ENCODE peak calls at places on chromosomes 6 and 20, in ten cellular contexts. H is lower lobe of right lung; C is effector memory CD4-positive, alpha-beta T cell; O is fibroblast of lung; W is H1; K is brain microvascular endothelial cell; Z is dorsolateral prefrontal cortex; T is psoas muscle; D is right atrium auricular region; I is GM23338. R is an unnamed sample.

GRCh38 chr6:6661684-6662083 is 73.2 kb downstream of the LY86 start:
- DNase-seq in I (no peak), O (peak), W (no peak), C (no peak), H (no peak), Z (peak), D (peak), K (peak), T (no peak), R (no peak)

GRCh38 chr20:63441136-63441776 is 31.2 kb downstream of the KCNQ2 start:
- DNase-seq in Z (no peak), I (no peak), K (no peak), W (no peak), O (no peak), T (no peak), H (no peak), C (no peak), D (no peak), R (peak)

GRCh38 chr6:47729019-47729418 is 30.6 kb downstream of the ADGRF4 start:
- DNase-seq in O (no peak), D (no peak), K (no peak), W (no peak), Z (no peak), I (no peak), T (no peak), C (no peak), H (no peak), R (no peak)

GRCh38 chr6:107545761-107546160 is 55.8 kb downstream of the SOBP start:
- DNase-seq in K (no peak), O (no peak), W (no peak), T (no peak), I (no peak), C (no peak), H (no peak), D (no peak), Z (no peak), R (no peak)

GRCh38 chr6:167552961-167553360 is 228.1 kb downstream of the TTLL2 start:
- DNase-seq in I (no peak), O (no peak), H (no peak), W (no peak), T (no peak), D (no peak), K (no peak), C (no peak), Z (no peak), R (no peak)

GRCh38 chr6:158863646-158864045 is 44.5 kb upstream of the EZR start:
- DNase-seq in O (no peak), K (peak), I (no peak), W (no peak), D (no peak), H (no peak), T (no peak), Z (no peak), C (no peak), R (no peak)

GRCh38 chr6:144310761-144311160 is 25.6 kb downstream of the UTRN start:
- DNase-seq in W (no peak), I (no peak), D (no peak), H (no peak), K (no peak), C (no peak), T (no peak), O (no peak), Z (no peak), R (no peak)

GRCh38 chr6:113909224-113909856 is 52.2 kb downstream of the MARCKS start:
- DNase-seq in K (peak), Z (peak), T (no peak), D (no peak), O (peak), C (no peak), H (no peak), W (no peak), I (peak), R (no peak)

GRCh38 chr6:10558575-10558974 is 37.4 kb downstream of the GCNT2 start:
- DNase-seq in C (no peak), Z (peak), D (no peak), I (peak), T (no peak), H (no peak), K (no peak), W (no peak), O (no peak), R (no peak)

GRCh38 chr6:116475151-116475550 is 14.0 kb downstream of the CALHM6 start:
- DNase-seq in O (no peak), W (no peak), D (no peak), I (no peak), Z (no peak), T (no peak), H (no peak), C (no peak), K (no peak), R (no peak)

GRCh38 chr6:44238687-44239350 is 8.1 kb upstream of the HSP90AB1 start:
- DNase-seq in K (no peak), C (no peak), Z (no peak), T (no peak), H (no peak), D (no peak), I (no peak), O (no peak), W (no peak), R (no peak)
- H3K27ac ChIP-seq in K (no peak), C (no peak), Z (peak), T (peak), H (peak), D (peak), I (no peak), O (no peak), W (no peak), R (no peak)

GRCh38 chr20:35884541-35884865 is 69.8 kb downstream of the SCAND1 start:
- DNase-seq in O (no peak), D (no peak), Z (no peak), I (no peak), K (no peak), T (no peak), W (no peak), H (no peak), C (no peak), R (no peak)

GRCh38 chr20:35885212-35885611 is 69.1 kb downstream of the SCAND1 start:
- DNase-seq in D (no peak), T (no peak), W (no peak), Z (no peak), O (no peak), I (no peak), H (no peak), K (no peak), C (no peak), R (no peak)

GRCh38 chr20:35881676-35882075 is 72.6 kb downstream of the SCAND1 start:
- DNase-seq in O (no peak), Z (no peak), K (no peak), W (no peak), C (no peak), T (no peak), H (no peak), D (no peak), I (no peak), R (no peak)

GRCh38 chr20:35883341-35883777 is 70.9 kb downstream of the SCAND1 start:
- DNase-seq in D (no peak), W (no peak), Z (no peak), H (no peak), O (no peak), C (no peak), K (peak), I (no peak), T (no peak), R (no peak)

DNA sequence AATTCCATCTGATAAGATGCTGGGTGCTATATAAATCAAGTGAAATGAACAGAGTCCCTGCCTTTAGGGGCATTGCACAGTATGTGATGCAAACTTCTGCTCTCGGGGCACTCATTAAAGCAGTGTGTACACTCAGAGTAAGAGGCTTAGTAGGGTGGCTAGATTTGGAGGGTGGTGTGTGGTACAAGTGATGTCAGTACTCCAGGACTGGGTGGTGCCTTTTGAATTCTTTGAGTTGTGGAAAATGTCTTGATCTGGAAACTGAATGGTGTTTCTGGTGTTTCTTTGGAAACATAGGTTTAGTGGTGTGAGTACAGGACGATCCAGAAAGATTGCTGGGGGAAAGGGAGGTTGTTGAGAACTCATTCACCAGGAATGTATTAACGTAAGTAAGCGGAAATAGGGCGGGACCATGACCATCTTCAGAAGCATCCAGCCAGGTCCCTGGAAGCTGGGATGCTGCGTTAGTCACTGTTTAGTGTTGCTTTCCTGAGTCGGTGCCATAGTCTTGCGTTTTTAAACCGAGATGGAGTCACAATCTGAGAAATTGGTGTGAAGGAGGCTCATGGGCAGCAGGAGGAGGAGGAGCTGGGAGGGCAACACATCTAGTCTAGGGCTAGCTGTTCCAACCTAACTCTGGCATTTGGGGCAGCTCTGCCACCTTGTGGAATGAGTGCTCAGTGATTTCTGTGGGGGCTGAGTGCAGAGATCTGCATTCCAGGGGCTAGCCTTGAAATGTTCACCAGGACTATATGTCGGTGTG is 70.3 kb downstream of the SCAND1 start:
- DNase-seq in O (peak), H (peak), I (peak), T (peak), D (peak), K (peak), Z (peak), C (peak), W (peak), R (peak)
- H3K27ac ChIP-seq in O (peak), H (peak), I (peak), T (peak), D (peak), K (peak), Z (no peak), C (no peak), W (no peak), R (no peak)

DNA sequence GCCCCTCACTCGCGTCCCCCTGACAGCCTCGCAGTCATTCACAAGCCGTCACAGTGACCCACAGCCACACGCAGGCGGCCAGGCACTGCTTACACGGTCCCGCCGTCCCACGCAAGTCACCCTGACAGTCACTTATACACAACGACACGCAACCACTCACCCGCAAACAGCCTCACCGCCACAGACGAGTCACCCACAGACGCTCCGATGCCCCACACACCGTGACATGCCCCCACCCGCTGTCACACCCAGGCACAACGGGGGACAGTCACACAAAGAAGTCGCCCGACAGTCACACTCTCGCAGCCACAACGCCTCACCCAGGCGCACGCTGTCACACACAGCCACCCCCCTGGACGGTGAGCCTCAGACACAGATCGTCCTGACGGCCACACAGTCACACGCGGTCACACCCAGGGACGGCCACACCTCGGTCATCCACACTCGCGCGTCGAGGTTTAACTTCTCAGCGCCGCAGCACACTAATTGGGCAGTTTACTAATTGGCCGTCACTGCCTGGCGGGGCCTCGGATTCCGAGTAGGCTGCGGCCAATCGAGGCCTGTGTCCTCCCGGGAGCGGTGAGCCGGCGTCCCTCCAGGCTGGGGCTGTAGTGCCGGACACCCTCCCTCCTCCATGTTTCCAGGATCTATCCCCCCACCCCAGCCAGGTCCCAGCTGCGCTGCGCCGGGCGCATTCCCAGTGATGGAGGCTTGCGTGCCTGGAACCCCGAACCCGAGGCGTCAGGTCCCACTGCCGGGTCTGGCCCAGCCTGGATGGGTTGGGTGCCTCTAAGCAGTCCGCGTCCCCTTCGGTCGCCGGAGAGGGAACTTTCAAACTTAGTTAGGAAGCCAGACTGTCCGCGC is 789 bp downstream of the TOX2 start:
- DNase-seq in Z (no peak), I (peak), C (peak), T (no peak), D (no peak), O (peak), K (no peak), W (peak), H (no peak), R (peak)
- H3K27ac ChIP-seq in Z (no peak), I (no peak), C (no peak), T (no peak), D (no peak), O (peak), K (no peak), W (no peak), H (peak), R (no peak)

GRCh38 chr20:51584737-51585136 is 42.2 kb upstream of the NFATC2 start:
- DNase-seq in D (no peak), Z (no peak), H (no peak), K (no peak), C (no peak), W (no peak), O (no peak), I (no peak), T (no peak), R (no peak)
- H3K27ac ChIP-seq in D (no peak), Z (no peak), H (no peak), K (no peak), C (no peak), W (no peak), O (no peak), I (no peak), T (no peak), R (no peak)

GRCh38 chr20:22216984-22217383 is 367.4 kb downstream of the FOXA2 start:
- DNase-seq in K (no peak), D (no peak), O (no peak), T (no peak), W (no peak), Z (no peak), H (no peak), I (no peak), C (no peak), R (no peak)
- H3K27ac ChIP-seq in K (no peak), D (no peak), O (no peak), T (no peak), W (no peak), Z (no peak), H (no peak), I (no peak), C (no peak), R (no peak)

GRCh38 chr20:32521780-32522524 is 63.2 kb downstream of the NOL4L start:
- DNase-seq in W (peak), T (peak), K (peak), I (peak), O (peak), D (peak), H (peak), C (peak), Z (peak), R (peak)

GRCh38 chr20:32520927-32521203 is 64.3 kb downstream of the NOL4L start:
- DNase-seq in H (no peak), C (no peak), O (no peak), T (no peak), I (no peak), W (no peak), Z (no peak), D (no peak), K (no peak), R (no peak)

GRCh38 chr20:32523613-32524218 is 61.4 kb downstream of the NOL4L start:
- DNase-seq in O (no peak), C (no peak), H (peak), T (no peak), Z (no peak), K (no peak), I (no peak), D (no peak), W (no peak), R (no peak)

GRCh38 chr20:32522775-32523612 is 62.1 kb downstream of the NOL4L start:
- DNase-seq in T (no peak), I (no peak), W (no peak), Z (no peak), K (peak), D (no peak), H (peak), C (no peak), O (no peak), R (no peak)

GRCh38 chr20:32522525-32522774 is 62.7 kb downstream of the NOL4L start:
- DNase-seq in I (no peak), C (no peak), D (no peak), W (no peak), Z (no peak), T (no peak), H (peak), K (no peak), O (no peak), R (no peak)
- H3K27ac ChIP-seq in I (no peak), C (peak), D (no peak), W (no peak), Z (peak), T (no peak), H (no peak), K (no peak), O (no peak), R (no peak)

DNA sequence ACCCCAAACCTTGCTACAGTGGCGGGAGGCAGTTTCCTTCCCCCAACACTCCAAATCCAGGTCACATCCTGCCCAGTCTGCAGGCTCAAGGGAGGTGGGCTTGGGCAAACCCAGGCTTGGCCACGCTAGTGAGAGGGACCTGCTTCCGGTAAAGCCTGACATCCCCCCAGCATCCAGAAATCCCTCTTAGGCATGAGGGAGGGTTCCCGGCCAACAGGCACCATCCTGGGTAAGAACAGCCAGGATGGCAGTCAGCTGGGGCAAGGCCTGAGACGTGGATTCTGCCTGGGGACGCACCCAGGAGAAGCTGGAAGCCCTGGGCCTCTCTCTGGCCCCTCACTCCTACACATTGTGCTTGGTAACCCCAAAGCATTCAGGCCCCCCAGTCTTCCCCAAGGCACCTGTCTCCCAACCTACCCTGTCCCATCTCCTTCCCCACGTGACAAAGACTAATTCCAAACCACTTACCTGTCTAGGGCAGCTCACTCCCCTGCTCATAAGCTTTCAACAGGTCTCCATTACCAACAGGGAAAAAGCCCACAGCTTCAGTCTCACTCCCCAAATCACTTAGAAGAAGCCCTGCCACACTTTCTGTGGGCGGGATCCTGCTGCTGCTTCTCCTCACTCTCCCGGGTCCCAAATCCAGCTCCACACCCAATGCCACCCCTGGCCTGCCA is 2.1 kb downstream of the C20orf144 start:
- DNase-seq in K (no peak), C (no peak), I (peak), O (no peak), W (no peak), H (no peak), T (no peak), D (no peak), Z (no peak), R (no peak)
- H3K27ac ChIP-seq in K (peak), C (peak), I (peak), O (peak), W (peak), H (peak), T (peak), D (peak), Z (peak), R (peak)

GRCh38 chr6:125421853-125422252 is 120.1 kb upstream of the HDDC2 start:
- DNase-seq in O (no peak), Z (no peak), I (peak), T (peak), H (no peak), W (peak), K (peak), D (peak), C (no peak), R (no peak)

GRCh38 chr6:125423047-125423446 is 121.3 kb upstream of the HDDC2 start:
- DNase-seq in O (no peak), C (no peak), Z (no peak), T (no peak), K (no peak), I (no peak), H (no peak), D (no peak), W (no peak), R (no peak)
- H3K27ac ChIP-seq in O (no peak), C (no peak), Z (no peak), T (no peak), K (no peak), I (no peak), H (no peak), D (no peak), W (no peak), R (no peak)

DNA sequence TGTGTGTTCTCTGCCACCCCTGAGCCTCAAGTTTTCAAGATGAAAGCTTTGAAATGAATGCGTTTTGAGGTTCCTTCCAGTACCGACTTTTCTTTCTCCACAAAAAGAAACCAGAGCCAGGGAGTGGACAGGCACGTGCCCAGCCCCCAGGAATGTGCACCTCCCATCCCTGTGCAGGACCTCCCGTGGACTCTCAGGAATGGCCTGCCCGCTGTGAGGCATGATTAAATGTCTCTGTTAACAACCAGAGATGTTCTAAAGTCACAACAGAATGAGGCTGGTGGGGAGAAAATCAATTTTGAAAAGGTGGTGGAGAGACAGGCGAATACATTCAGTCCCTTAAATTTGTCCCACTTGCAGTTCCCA is 1.5 kb downstream of the TGM3 start:
- DNase-seq in Z (no peak), H (no peak), D (no peak), I (peak), C (no peak), T (no peak), K (no peak), W (no peak), O (no peak), R (no peak)
- H3K27ac ChIP-seq in Z (no peak), H (no peak), D (no peak), I (no peak), C (no peak), T (no peak), K (no peak), W (no peak), O (no peak), R (no peak)

GRCh38 chr6:151483968-151484367 is 9.8 kb upstream of the CCDC170 start:
- DNase-seq in D (no peak), I (no peak), C (no peak), O (no peak), T (no peak), H (no peak), W (no peak), K (no peak), Z (no peak), R (no peak)

GRCh38 chr6:151478670-151479069 is 15.1 kb upstream of the CCDC170 start:
- DNase-seq in D (no peak), W (no peak), K (no peak), T (no peak), H (no peak), O (no peak), I (no peak), Z (no peak), C (no peak), R (no peak)

GRCh38 chr6:151485616-151486015 is 8.2 kb upstream of the CCDC170 start:
- DNase-seq in W (no peak), C (no peak), D (no peak), K (peak), I (no peak), H (no peak), O (no peak), Z (no peak), T (no peak), R (no peak)

GRCh38 chr6:151482290-151482689 is 11.5 kb upstream of the CCDC170 start:
- DNase-seq in W (no peak), I (no peak), D (no peak), T (no peak), C (no peak), Z (no peak), H (no peak), O (peak), K (no peak), R (no peak)

GRCh38 chr6:151481752-151482151 is 12.1 kb upstream of the CCDC170 start:
- DNase-seq in O (no peak), I (no peak), T (no peak), C (no peak), W (no peak), K (no peak), Z (no peak), H (no peak), D (no peak), R (no peak)
- H3K27ac ChIP-seq in O (no peak), I (no peak), T (no peak), C (peak), W (no peak), K (no peak), Z (no peak), H (no peak), D (no peak), R (no peak)